ENCODE peak calls at places on chromosomes 13 and 19, in nine cellular contexts. One of them, this sample, is unnamed.

GRCh38 chr19:2274937-2275535 is 6.9 kb downstream of the PEAK3 start:
- DNase-seq in stimulated activated CD4-positive, alpha-beta T cell treated with anti-CD3 and anti-CD28 coated beads, Interleukin-15, amount 100 ng/mL, for 24 hours: peak
- DNase-seq in ACHN: peak
- DNase-seq in AG04449: no peak
- DNase-seq in AG09319: no peak
- DNase-seq in WTC11: peak
- DNase-seq in mesothelial cell of epicardium: no peak
- DNase-seq in A172: peak
- DNase-seq in effector CD4-positive, alpha-beta T cell: no peak
- DNase-seq in this sample: peak

GRCh38 chr13:73741742-73742141 is 392.5 kb downstream of the KLF12 start:
- DNase-seq in A172: no peak
- DNase-seq in stimulated activated CD4-positive, alpha-beta T cell treated with anti-CD3 and anti-CD28 coated beads, Interleukin-15, amount 100 ng/mL, for 24 hours: no peak
- DNase-seq in effector CD4-positive, alpha-beta T cell: no peak
- DNase-seq in AG09319: no peak
- DNase-seq in WTC11: no peak
- DNase-seq in mesothelial cell of epicardium: no peak
- DNase-seq in ACHN: no peak
- DNase-seq in AG04449: no peak
- DNase-seq in this sample: no peak

GRCh38 chr13:28337196-28338045 is 157.5 kb downstream of the FLT1 start:
- DNase-seq in effector CD4-positive, alpha-beta T cell: no peak
- DNase-seq in A172: peak
- DNase-seq in mesothelial cell of epicardium: no peak
- DNase-seq in AG09319: peak
- DNase-seq in AG04449: peak
- DNase-seq in stimulated activated CD4-positive, alpha-beta T cell treated with anti-CD3 and anti-CD28 coated beads, Interleukin-15, amount 100 ng/mL, for 24 hours: no peak
- DNase-seq in WTC11: no peak
- DNase-seq in ACHN: no peak
- DNase-seq in this sample: no peak

GRCh38 chr19:49677232-49677881 is at the start of gene PRMT1:
- DNase-seq in ACHN: peak
- DNase-seq in mesothelial cell of epicardium: peak
- DNase-seq in effector CD4-positive, alpha-beta T cell: peak
- DNase-seq in stimulated activated CD4-positive, alpha-beta T cell treated with anti-CD3 and anti-CD28 coated beads, Interleukin-15, amount 100 ng/mL, for 24 hours: peak
- DNase-seq in WTC11: peak
- DNase-seq in A172: peak
- DNase-seq in AG09319: no peak
- DNase-seq in AG04449: no peak
- DNase-seq in this sample: no peak

GRCh38 chr13:44311011-44311481 is 62.6 kb upstream of the SERP2 start:
- DNase-seq in stimulated activated CD4-positive, alpha-beta T cell treated with anti-CD3 and anti-CD28 coated beads, Interleukin-15, amount 100 ng/mL, for 24 hours: no peak
- DNase-seq in AG09319: no peak
- DNase-seq in mesothelial cell of epicardium: no peak
- DNase-seq in effector CD4-positive, alpha-beta T cell: no peak
- DNase-seq in AG04449: no peak
- DNase-seq in A172: no peak
- DNase-seq in ACHN: no peak
- DNase-seq in WTC11: no peak
- DNase-seq in this sample: no peak

GRCh38 chr13:43261018-43261417 is 237.6 kb downstream of the DNAJC15 start:
- DNase-seq in AG04449: peak
- DNase-seq in effector CD4-positive, alpha-beta T cell: no peak
- DNase-seq in ACHN: peak
- DNase-seq in mesothelial cell of epicardium: no peak
- DNase-seq in AG09319: no peak
- DNase-seq in stimulated activated CD4-positive, alpha-beta T cell treated with anti-CD3 and anti-CD28 coated beads, Interleukin-15, amount 100 ng/mL, for 24 hours: no peak
- DNase-seq in A172: peak
- DNase-seq in WTC11: no peak
- DNase-seq in this sample: no peak

GRCh38 chr13:94160875-94161274 is 318.6 kb downstream of the DCT start:
- DNase-seq in AG09319: no peak
- DNase-seq in ACHN: no peak
- DNase-seq in WTC11: no peak
- DNase-seq in A172: no peak
- DNase-seq in stimulated activated CD4-positive, alpha-beta T cell treated with anti-CD3 and anti-CD28 coated beads, Interleukin-15, amount 100 ng/mL, for 24 hours: no peak
- DNase-seq in mesothelial cell of epicardium: no peak
- DNase-seq in effector CD4-positive, alpha-beta T cell: no peak
- DNase-seq in AG04449: no peak
- DNase-seq in this sample: no peak

GRCh38 chr19:3061214-3062161 is 807 bp downstream of the TLE5 start:
- DNase-seq in mesothelial cell of epicardium: no peak
- DNase-seq in A172: peak
- DNase-seq in effector CD4-positive, alpha-beta T cell: peak
- DNase-seq in AG04449: no peak
- DNase-seq in ACHN: peak
- DNase-seq in AG09319: no peak
- DNase-seq in stimulated activated CD4-positive, alpha-beta T cell treated with anti-CD3 and anti-CD28 coated beads, Interleukin-15, amount 100 ng/mL, for 24 hours: peak
- DNase-seq in WTC11: no peak
- DNase-seq in this sample: no peak

GRCh38 chr19:7199613-7200533 is 94.3 kb downstream of the INSR start:
- DNase-seq in A172: peak
- DNase-seq in stimulated activated CD4-positive, alpha-beta T cell treated with anti-CD3 and anti-CD28 coated beads, Interleukin-15, amount 100 ng/mL, for 24 hours: no peak
- DNase-seq in mesothelial cell of epicardium: no peak
- DNase-seq in AG09319: no peak
- DNase-seq in AG04449: no peak
- DNase-seq in ACHN: no peak
- DNase-seq in effector CD4-positive, alpha-beta T cell: no peak
- DNase-seq in WTC11: no peak
- DNase-seq in this sample: no peak

GRCh38 chr13:96490590-96490989 is 400.7 kb downstream of the HS6ST3 start:
- DNase-seq in A172: no peak
- DNase-seq in effector CD4-positive, alpha-beta T cell: no peak
- DNase-seq in stimulated activated CD4-positive, alpha-beta T cell treated with anti-CD3 and anti-CD28 coated beads, Interleukin-15, amount 100 ng/mL, for 24 hours: no peak
- DNase-seq in ACHN: no peak
- DNase-seq in WTC11: no peak
- DNase-seq in AG09319: no peak
- DNase-seq in mesothelial cell of epicardium: no peak
- DNase-seq in AG04449: no peak
- DNase-seq in this sample: no peak

GRCh38 chr19:45173816-45174215 is 4.2 kb downstream of the TRAPPC6A start:
- DNase-seq in mesothelial cell of epicardium: no peak
- DNase-seq in stimulated activated CD4-positive, alpha-beta T cell treated with anti-CD3 and anti-CD28 coated beads, Interleukin-15, amount 100 ng/mL, for 24 hours: no peak
- DNase-seq in AG09319: no peak
- DNase-seq in AG04449: peak
- DNase-seq in effector CD4-positive, alpha-beta T cell: no peak
- DNase-seq in WTC11: no peak
- DNase-seq in ACHN: peak
- DNase-seq in A172: peak
- DNase-seq in this sample: no peak

GRCh38 chr13:94947392-94947791 is 235.0 kb upstream of the SOX21 start:
- DNase-seq in AG04449: no peak
- DNase-seq in WTC11: no peak
- DNase-seq in ACHN: no peak
- DNase-seq in stimulated activated CD4-positive, alpha-beta T cell treated with anti-CD3 and anti-CD28 coated beads, Interleukin-15, amount 100 ng/mL, for 24 hours: no peak
- DNase-seq in A172: no peak
- DNase-seq in mesothelial cell of epicardium: no peak
- DNase-seq in effector CD4-positive, alpha-beta T cell: no peak
- DNase-seq in AG09319: no peak
- DNase-seq in this sample: no peak

GRCh38 chr19:2974342-2974932 is 2.9 kb upstream of the TLE6 start:
- DNase-seq in AG04449: no peak
- DNase-seq in A172: no peak
- DNase-seq in AG09319: no peak
- DNase-seq in mesothelial cell of epicardium: no peak
- DNase-seq in ACHN: no peak
- DNase-seq in stimulated activated CD4-positive, alpha-beta T cell treated with anti-CD3 and anti-CD28 coated beads, Interleukin-15, amount 100 ng/mL, for 24 hours: peak
- DNase-seq in WTC11: no peak
- DNase-seq in effector CD4-positive, alpha-beta T cell: no peak
- DNase-seq in this sample: peak

GRCh38 chr19:2243274-2244121 is 5.6 kb upstream of the AMH start:
- DNase-seq in AG04449: no peak
- DNase-seq in stimulated activated CD4-positive, alpha-beta T cell treated with anti-CD3 and anti-CD28 coated beads, Interleukin-15, amount 100 ng/mL, for 24 hours: no peak
- DNase-seq in WTC11: no peak
- DNase-seq in mesothelial cell of epicardium: no peak
- DNase-seq in effector CD4-positive, alpha-beta T cell: no peak
- DNase-seq in A172: no peak
- DNase-seq in AG09319: no peak
- DNase-seq in ACHN: no peak
- DNase-seq in this sample: no peak

GRCh38 chr19:39670998-39671397 is 15.3 kb downstream of the LGALS16 start:
- DNase-seq in AG09319: no peak
- DNase-seq in effector CD4-positive, alpha-beta T cell: no peak
- DNase-seq in WTC11: no peak
- DNase-seq in AG04449: no peak
- DNase-seq in ACHN: no peak
- DNase-seq in stimulated activated CD4-positive, alpha-beta T cell treated with anti-CD3 and anti-CD28 coated beads, Interleukin-15, amount 100 ng/mL, for 24 hours: no peak
- DNase-seq in mesothelial cell of epicardium: no peak
- DNase-seq in A172: no peak
- DNase-seq in this sample: no peak

GRCh38 chr19:48445256-48445605 is 552 bp upstream of the GRWD1 start:
- DNase-seq in mesothelial cell of epicardium: no peak
- DNase-seq in WTC11: no peak
- DNase-seq in stimulated activated CD4-positive, alpha-beta T cell treated with anti-CD3 and anti-CD28 coated beads, Interleukin-15, amount 100 ng/mL, for 24 hours: peak
- DNase-seq in A172: peak
- DNase-seq in effector CD4-positive, alpha-beta T cell: no peak
- DNase-seq in AG09319: peak
- DNase-seq in ACHN: peak
- DNase-seq in AG04449: peak
- DNase-seq in this sample: peak

GRCh38 chr19:45446295-45446694 is 21.5 kb upstream of the FOSB start:
- DNase-seq in AG09319: no peak
- DNase-seq in stimulated activated CD4-positive, alpha-beta T cell treated with anti-CD3 and anti-CD28 coated beads, Interleukin-15, amount 100 ng/mL, for 24 hours: no peak
- DNase-seq in mesothelial cell of epicardium: no peak
- DNase-seq in A172: peak
- DNase-seq in AG04449: no peak
- DNase-seq in ACHN: peak
- DNase-seq in WTC11: no peak
- DNase-seq in effector CD4-positive, alpha-beta T cell: no peak
- DNase-seq in this sample: peak

GRCh38 chr19:8363803-8364771 is at the start of gene ANGPTL4:
- DNase-seq in WTC11: peak
- DNase-seq in effector CD4-positive, alpha-beta T cell: no peak
- DNase-seq in AG04449: no peak
- DNase-seq in stimulated activated CD4-positive, alpha-beta T cell treated with anti-CD3 and anti-CD28 coated beads, Interleukin-15, amount 100 ng/mL, for 24 hours: peak
- DNase-seq in A172: no peak
- DNase-seq in AG09319: peak
- DNase-seq in mesothelial cell of epicardium: peak
- DNase-seq in ACHN: peak
- DNase-seq in this sample: peak

GRCh38 chr19:46746281-46746965 is at the start of gene STRN4:
- DNase-seq in ACHN: peak
- DNase-seq in A172: no peak
- DNase-seq in AG04449: no peak
- DNase-seq in WTC11: peak
- DNase-seq in AG09319: no peak
- DNase-seq in effector CD4-positive, alpha-beta T cell: peak
- DNase-seq in mesothelial cell of epicardium: peak
- DNase-seq in stimulated activated CD4-positive, alpha-beta T cell treated with anti-CD3 and anti-CD28 coated beads, Interleukin-15, amount 100 ng/mL, for 24 hours: peak
- DNase-seq in this sample: peak